ENCODE peak calls at places on chromosomes 16 and 17, in nine cellular contexts. P is H9; N is CD4-positive, alpha-beta T cell; B is dorsolateral prefrontal cortex; K is PC-9; X is Peyer's patch; R is brain microvascular endothelial cell; V is psoas muscle; L is A549. U is an unnamed sample.
A peak's percentile ranks its signal among the peaks of the same experiment; 100 is the strongest.

GRCh38 chr17:74128456-74128855 is 75.0 kb upstream of the RPL38 start:
- DNase-seq in P (peak; percentile 27), N (no peak), B (no peak), K (no peak), X (no peak), R (no peak), V (no peak), L (no peak), U (no peak)

GRCh38 chr16:31206776-31207175 is 4.2 kb upstream of the PYCARD start:
- DNase-seq in P (no peak), N (no peak), B (no peak), K (no peak), X (no peak), R (no peak), V (no peak), L (no peak), U (no peak)

GRCh38 chr16:19210175-19210924 is 42.3 kb downstream of the SYT17 start:
- DNase-seq in P (no peak), N (no peak), B (no peak), K (peak; percentile 57), X (no peak), R (no peak), V (no peak), L (peak; percentile 17), U (no peak)

GRCh38 chr16:50185005-50185505 is 31.9 kb downstream of the TENT4B start:
- DNase-seq in P (no peak), N (no peak), B (no peak), K (no peak), X (no peak), R (no peak), V (no peak), L (peak; percentile 71), U (no peak)

GRCh38 chr17:73387746-73388577 is 76.2 kb upstream of the CDC42EP4 start:
- DNase-seq in P (no peak), N (no peak), B (no peak), K (no peak), X (no peak), R (peak; percentile 47), V (peak; percentile 40), L (no peak), U (no peak)

GRCh38 chr16:46731691-46732555 is 16.2 kb downstream of the MYLK3 start:
- DNase-seq in P (no peak), N (no peak), B (no peak), K (no peak), X (no peak), R (no peak), V (no peak), L (no peak), U (no peak)

GRCh38 chr17:74682442-74683190 is 30.1 kb downstream of the CD300LF start:
- DNase-seq in P (no peak), N (no peak), B (no peak), K (no peak), X (no peak), R (no peak), V (no peak), L (no peak), U (no peak)

GRCh38 chr17:73770849-73771229 is 126.6 kb upstream of the SDK2 start:
- DNase-seq in P (no peak), N (no peak), B (no peak), K (no peak), X (no peak), R (no peak), V (no peak), L (no peak), U (no peak)

GRCh38 chr17:55294042-55294751 is 29.4 kb downstream of the HLF start:
- DNase-seq in P (no peak), N (no peak), B (no peak), K (no peak), X (no peak), R (no peak), V (no peak), L (no peak), U (no peak)

GRCh38 chr17:34726536-34727384 is 147.4 kb downstream of the TMEM132E start:
- DNase-seq in P (peak; percentile 23), N (no peak), B (no peak), K (no peak), X (no peak), R (no peak), V (no peak), L (no peak), U (no peak)

GRCh38 chr17:34727601-34728000 is 148.2 kb downstream of the TMEM132E start:
- DNase-seq in P (peak; percentile 16), N (no peak), B (no peak), K (no peak), X (no peak), R (no peak), V (no peak), L (no peak), U (no peak)

GRCh38 chr17:34730816-34731215 is 151.4 kb downstream of the TMEM132E start:
- DNase-seq in P (peak; percentile 12), N (no peak), B (no peak), K (no peak), X (no peak), R (no peak), V (no peak), L (no peak), U (no peak)

GRCh38 chr17:34725740-34726139 is 146.4 kb downstream of the TMEM132E start:
- DNase-seq in P (peak; percentile 3), N (no peak), B (no peak), K (no peak), X (no peak), R (no peak), V (no peak), L (no peak), U (no peak)

GRCh38 chr17:34728771-34729310 is 149.5 kb downstream of the TMEM132E start:
- DNase-seq in P (peak; percentile 58), N (no peak), B (no peak), K (no peak), X (no peak), R (no peak), V (no peak), L (no peak), U (no peak)
- TF ChIP-seq CTCF in P (no peak), N (no peak), B (no peak), K (no peak), X (no peak), R (no peak), V (no peak), L (no peak), U (no peak)

DNA sequence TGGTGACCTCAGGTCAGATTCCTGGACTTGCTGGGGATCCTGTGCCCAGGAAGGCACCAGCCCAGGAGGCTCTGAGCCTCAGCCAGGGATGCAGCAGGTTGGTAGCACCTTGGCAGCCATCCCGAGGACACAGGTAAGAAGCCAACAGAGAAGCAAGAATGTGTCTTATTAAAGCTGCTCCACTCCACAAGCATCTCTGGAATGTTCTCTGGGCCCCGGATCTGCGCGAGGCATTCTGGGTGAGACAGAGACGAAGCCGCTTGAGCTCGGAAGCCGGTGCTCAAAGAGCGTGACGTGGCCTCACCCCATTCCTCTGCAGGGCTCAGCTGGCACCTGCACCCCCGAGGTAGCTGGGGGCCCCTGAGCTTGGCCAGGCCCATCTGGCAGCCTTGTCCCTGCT is 3.0 kb upstream of the TEX19 start:
- DNase-seq in P (no peak), N (no peak), B (no peak), K (peak; percentile 62), X (peak; percentile 34), R (no peak), V (no peak), L (no peak), U (peak; percentile 83)
- H3K27ac ChIP-seq in P (no peak overlapping the region), N (no peak overlapping the region), B (no peak overlapping the region), K (no peak overlapping the region), X (no peak overlapping the region), R (no peak overlapping the region), V (no peak overlapping the region), L (no peak overlapping the region), U (peak overlapping the region; percentile 67)

DNA sequence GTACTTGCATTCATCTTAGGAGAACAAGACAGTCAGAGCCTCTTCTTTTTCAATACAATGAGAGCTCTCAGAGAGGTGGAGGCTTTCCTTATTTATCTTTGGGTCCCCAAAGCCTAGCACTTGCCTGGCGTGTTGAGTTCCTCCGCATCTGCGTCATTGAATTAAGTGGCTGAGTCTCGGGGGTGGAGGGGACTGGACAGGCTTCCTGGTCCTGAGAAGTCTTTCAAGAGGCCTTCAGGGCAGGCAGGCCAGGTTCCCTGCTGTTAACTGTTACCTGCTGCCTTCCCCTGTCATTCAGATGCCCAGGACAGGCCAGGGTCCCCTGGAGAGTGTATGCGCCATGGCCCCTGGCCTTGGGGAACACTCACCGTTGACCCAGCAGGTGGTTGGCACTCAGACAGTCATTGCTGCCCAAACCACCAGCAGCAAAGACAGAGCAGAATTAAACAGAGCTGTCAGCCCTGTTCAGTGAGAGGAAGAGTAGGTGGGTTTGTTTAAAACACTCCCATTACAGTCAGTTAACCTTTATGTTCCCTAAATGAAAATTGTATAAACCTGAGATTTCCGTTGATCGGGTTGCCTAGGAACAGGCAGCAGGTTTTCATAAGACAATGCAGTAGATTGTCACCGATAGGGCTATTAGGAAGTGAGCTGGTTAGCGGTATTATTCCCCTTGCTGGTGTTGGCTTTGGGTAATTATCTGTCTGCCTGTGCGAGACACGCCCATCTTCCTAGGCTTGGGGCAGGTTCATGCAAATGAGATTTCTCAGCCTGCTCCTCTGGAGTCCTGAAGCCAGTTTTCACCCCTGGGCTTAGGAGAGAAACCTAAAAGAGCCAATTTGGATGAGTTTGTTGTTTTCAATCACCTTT is 132.7 kb downstream of the CCDC182 start:
- DNase-seq in P (peak; percentile 77), N (no peak), B (no peak), K (no peak), X (no peak), R (no peak), V (peak; percentile 9), L (no peak), U (no peak)
- TF ChIP-seq CTCF in P (no peak), N (no peak), B (no peak), K (no peak), X (no peak), R (no peak), V (no peak), L (no peak), U (no peak)

DNA sequence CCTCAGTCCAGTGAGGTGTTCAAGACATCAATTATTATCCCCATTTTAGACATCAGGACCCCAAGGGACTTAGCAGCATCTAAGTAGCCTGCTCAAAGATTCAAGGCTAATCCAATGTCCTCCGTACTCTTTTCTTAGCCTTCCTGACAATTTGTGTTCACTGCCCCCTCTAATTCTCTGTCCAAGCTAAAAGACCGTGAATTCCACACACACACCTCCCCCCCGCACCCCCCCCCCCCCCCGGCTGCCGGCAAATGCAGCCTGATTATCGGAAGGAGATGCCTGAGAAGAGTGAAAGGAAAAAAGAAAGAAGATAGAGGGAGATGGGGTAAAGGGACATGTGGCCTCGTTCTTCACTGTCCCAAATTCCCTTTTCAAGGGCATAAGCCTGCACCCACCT is 58.1 kb upstream of the NLK start:
- DNase-seq in P (no peak), N (no peak), B (no peak), K (no peak), X (no peak), R (no peak), V (no peak), L (no peak), U (no peak)
- H3K27ac ChIP-seq in P (no peak overlapping the region), N (no peak overlapping the region), B (peak overlapping the region; percentile 29), K (no peak overlapping the region), X (no peak overlapping the region), R (no peak overlapping the region), V (peak overlapping the region; percentile 60), L (no peak overlapping the region), U (no peak overlapping the region)